ENCODE peak calls at places on chromosomes 12 and 14, in five cellular contexts. Z is H1, N is sigmoid colon, D is stomach, X is GM12891. F is an unnamed sample.

GRCh38 chr12:69546693-69547438 is 38.4 kb upstream of the CCT2 start:
- DNase-seq in Z (no peak), N (no peak), D (no peak), X (no peak), F (no peak)

GRCh38 chr12:64029013-64029857 is 184.7 kb downstream of the SRGAP1 start:
- DNase-seq in Z (no peak), N (peak), D (no peak), X (no peak), F (no peak)

GRCh38 chr12:25694072-25694471 is 141.0 kb upstream of the LMNTD1 start:
- DNase-seq in Z (no peak), N (no peak), D (no peak), X (no peak), F (no peak)

GRCh38 chr12:106170285-106170684 is 31.5 kb upstream of the NUAK1 start:
- DNase-seq in Z (no peak), N (no peak), D (no peak), X (no peak), F (no peak)

GRCh38 chr12:109582636-109583035 is 9.0 kb downstream of the MVK start:
- DNase-seq in Z (no peak), N (no peak), D (no peak), X (no peak), F (no peak)

GRCh38 chr14:44149597-44149996 is 357.5 kb downstream of the FSCB start:
- DNase-seq in Z (peak), N (no peak), D (no peak), X (no peak), F (no peak)

GRCh38 chr12:39033789-39034188 is 128.4 kb upstream of the CPNE8 start:
- DNase-seq in Z (no peak), N (no peak), D (no peak), X (no peak), F (no peak)

GRCh38 chr12:24760162-24760561 is 188.7 kb downstream of the BCAT1 start:
- DNase-seq in Z (no peak), N (no peak), D (no peak), X (no peak), F (no peak)

GRCh38 chr14:61653507-61653906 is 41.8 kb upstream of the HIF1A start:
- DNase-seq in Z (no peak), N (peak), D (no peak), X (no peak), F (no peak)

GRCh38 chr12:122090759-122091535 is 12.4 kb downstream of the MLXIP start:
- DNase-seq in Z (no peak), N (peak), D (no peak), X (no peak), F (no peak)
- TF ChIP-seq POLR2AphosphoS5 in Z (no peak), N (peak), D (peak), X (no peak), F (no peak)

GRCh38 chr12:607541-608001 is 55.7 kb downstream of the NINJ2 start:
- DNase-seq in Z (no peak), N (no peak), D (peak), X (no peak), F (no peak)
- TF ChIP-seq POLR2AphosphoS5 in Z (no peak), N (no peak), D (no peak), X (no peak), F (no peak)

GRCh38 chr14:84871734-84872133 is 658.2 kb upstream of the FLRT2 start:
- DNase-seq in Z (no peak), N (no peak), D (no peak), X (no peak), F (no peak)
- TF ChIP-seq POLR2AphosphoS5 in Z (no peak), N (no peak), D (no peak), X (no peak), F (no peak)

GRCh38 chr12:116135209-116135930 is 142.1 kb downstream of the MED13L start:
- DNase-seq in Z (no peak), N (no peak), D (no peak), X (no peak), F (no peak)
- TF ChIP-seq POLR2AphosphoS5 in Z (no peak), N (no peak), D (no peak), X (no peak), F (no peak)

GRCh38 chr14:53006931-53007330 is 56.1 kb upstream of the FERMT2 start:
- DNase-seq in Z (no peak), N (no peak), D (no peak), X (no peak), F (no peak)

GRCh38 chr14:53010193-53010592 is 59.3 kb upstream of the FERMT2 start:
- DNase-seq in Z (no peak), N (no peak), D (no peak), X (no peak), F (no peak)

GRCh38 chr14:53016491-53016890 is 65.6 kb upstream of the FERMT2 start:
- DNase-seq in Z (no peak), N (no peak), D (no peak), X (no peak), F (no peak)

GRCh38 chr14:53016919-53017318 is 66.1 kb upstream of the FERMT2 start:
- DNase-seq in Z (no peak), N (no peak), D (no peak), X (no peak), F (no peak)

DNA sequence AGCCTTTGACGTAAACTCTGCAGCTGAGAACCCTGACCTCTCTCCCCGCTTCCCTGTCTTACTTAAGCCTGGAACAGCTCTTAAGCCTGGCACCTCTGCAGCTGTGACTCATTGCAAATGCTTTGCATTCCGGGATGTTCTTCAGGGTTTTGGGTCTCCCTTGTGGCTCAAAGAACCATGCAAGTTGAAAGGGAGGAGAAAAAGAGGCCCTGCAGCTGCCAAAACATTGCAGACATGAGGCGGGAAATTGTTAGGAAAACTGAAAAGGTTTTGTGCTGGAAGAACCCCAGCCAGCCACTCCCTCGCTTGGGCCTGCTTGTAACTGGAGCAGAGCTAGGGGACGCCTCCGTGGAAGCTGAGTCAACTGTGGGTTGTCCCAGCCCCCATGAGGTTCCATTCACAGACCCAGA is 60.2 kb upstream of the FERMT2 start:
- DNase-seq in Z (peak), N (peak), D (peak), X (no peak), F (no peak)
- TF ChIP-seq POLR2AphosphoS5 in Z (no peak), N (peak), D (peak), X (no peak), F (no peak)

GRCh38 chr12:56358836-56359532 is 923 bp downstream of the STAT2 start:
- DNase-seq in Z (no peak), N (peak), D (no peak), X (no peak), F (peak)
- TF ChIP-seq POLR2AphosphoS5 in Z (no peak), N (no peak), D (peak), X (no peak), F (no peak)